ENCODE peak calls at places on chromosomes 11 and 22, in ten cellular contexts. G is DND-41; B is PC-3; W is stimulated activated naive CD8-positive, alpha-beta T cell treated with anti-CD3 and anti-CD28 coated beads, Interleukin-15, Interleukin-2, amounts not matched to agents 100 U/mL and 50 U/mL, for 24 hours; E is mucosa of descending colon; J is left cardiac atrium; Y is left lung; D is memory B cell; I is central memory CD8-positive, alpha-beta T cell; K is natural killer cell. T is an unnamed sample.

GRCh38 chr22:47278655-47279054 is 516.2 kb downstream of the TBC1D22A start:
- ATAC-seq in Y (no peak), W (no peak), G (no peak), B (no peak), J (peak; percentile 72), E (no peak), K (no peak), I (no peak), D (no peak), T (no peak)

GRCh38 chr11:26493616-26494015 is 78.4 kb downstream of the MUC15 start:
- ATAC-seq in D (no peak), I (no peak), B (no peak), K (no peak), G (no peak), E (no peak), Y (no peak), W (no peak), J (no peak), T (no peak)

GRCh38 chr11:106625566-106625965 is 392.7 kb downstream of the GUCY1A2 start:
- ATAC-seq in D (no peak), E (no peak), I (no peak), K (no peak), W (no peak), G (no peak), Y (no peak), B (no peak), J (no peak), T (no peak)

GRCh38 chr11:6927030-6927617 is 898 bp downstream of the ZNF215 start:
- ATAC-seq in D (peak; percentile 89), J (no peak), E (peak; percentile 51), B (no peak), G (no peak), I (no peak), Y (no peak), W (peak; percentile 9), K (no peak), T (no peak)

GRCh38 chr11:86197448-86197847 is 47.1 kb upstream of the EED start:
- ATAC-seq in I (no peak), G (no peak), Y (no peak), B (no peak), J (no peak), E (no peak), D (no peak), K (no peak), W (no peak), T (no peak)

GRCh38 chr11:11620966-11621880 is 582 bp downstream of the GALNT18 start:
- ATAC-seq in E (peak; percentile 12), K (peak; percentile 8), I (no peak), Y (peak; percentile 33), D (peak; percentile 25), G (no peak), W (peak; percentile 14), B (peak; percentile 5), J (peak; percentile 51), T (no peak)

GRCh38 chr11:6992457-6993431 is 27.4 kb downstream of the ZNF214 start:
- ATAC-seq in E (no peak), K (no peak), G (no peak), J (no peak), Y (peak; percentile 68), D (no peak), B (peak; percentile 97), I (no peak), W (no peak), T (peak; percentile 67)

GRCh38 chr11:120310875-120311274 is 14.2 kb upstream of the TLCD5 start:
- ATAC-seq in E (peak; percentile 79), G (no peak), I (no peak), J (no peak), Y (peak; percentile 73), K (no peak), D (no peak), W (no peak), B (no peak), T (no peak)

GRCh38 chr11:20035701-20036601 is 124.3 kb downstream of the DBX1 start:
- ATAC-seq in K (no peak), D (no peak), B (peak; percentile 94), I (no peak), W (no peak), J (peak; percentile 83), G (no peak), E (no peak), Y (no peak), T (peak; percentile 28)

GRCh38 chr11:7520011-7520942 is 6.5 kb downstream of the PPFIBP2 start:
- ATAC-seq in W (no peak), J (no peak), B (no peak), E (no peak), I (no peak), Y (no peak), K (no peak), D (peak; percentile 63), G (no peak), T (no peak)

GRCh38 chr22:43881091-43882061 is 10.4 kb downstream of the PNPLA5 start:
- ATAC-seq in I (no peak), G (no peak), K (no peak), Y (no peak), J (no peak), D (no peak), B (no peak), E (no peak), W (no peak), T (no peak)

T was measured in gastroesophageal sphincter.